ENCODE peak calls at places on chromosomes 4 and X, in seven cellular contexts. B, N, L, S, I, Z and E are unnamed samples.

GRCh38 chr4:122539861-122540465 is 80.9 kb downstream of the IL21 start:
- DNase-seq in B (no peak), N (no peak), L (no peak), S (no peak), I (no peak), Z (no peak), E (no peak)

GRCh38 chr4:10184051-10184450 is 67.5 kb upstream of the WDR1 start:
- DNase-seq in B (no peak), N (no peak), L (no peak), S (no peak), I (no peak), Z (no peak), E (no peak)

GRCh38 chr4:110644008-110644407 is 21.1 kb upstream of the PITX2 start:
- DNase-seq in B (no peak), N (no peak), L (no peak), S (no peak), I (no peak), Z (no peak), E (no peak)

GRCh38 chr4:19026281-19026680 is 1004.7 kb upstream of the LCORL start:
- DNase-seq in B (no peak), N (no peak), L (no peak), S (no peak), I (no peak), Z (no peak), E (no peak)

GRCh38 chr4:89024051-89024675 is 32.8 kb downstream of the FAM13A start:
- DNase-seq in B (peak; percentile 38), N (peak; percentile 65), L (no peak), S (peak; percentile 77), I (peak; percentile 78), Z (peak; percentile 88), E (peak; percentile 61)

GRCh38 chr4:10008208-10009005 is 12.9 kb downstream of the SLC2A9 start:
- DNase-seq in B (no peak), N (no peak), L (no peak), S (no peak), I (no peak), Z (no peak), E (no peak)

GRCh38 chrX:150234126-150234525 is 129.0 kb upstream of the MAMLD1 start:
- DNase-seq in B (no peak), N (no peak), L (no peak), S (no peak), I (no peak), Z (no peak), E (no peak)

GRCh38 chr4:168388890-168389289 is 70.3 kb upstream of the DDX60 start:
- DNase-seq in B (no peak), N (no peak), L (no peak), S (no peak), I (no peak), Z (no peak), E (no peak)

GRCh38 chr4:140326395-140326993 is 47.0 kb upstream of the SCOC start:
- DNase-seq in B (no peak), N (peak; percentile 33), L (no peak), S (peak; percentile 41), I (peak; percentile 66), Z (peak; percentile 54), E (peak; percentile 14)

GRCh38 chr4:5893013-5893580 is at the start of gene CRMP1:
- DNase-seq in B (no peak), N (no peak), L (no peak), S (no peak), I (peak; percentile 72), Z (no peak), E (no peak)

GRCh38 chrX:120549483-120550452 is 11.0 kb downstream of the CUL4B start:
- DNase-seq in B (no peak), N (peak; percentile 83), L (no peak), S (no peak), I (no peak), Z (no peak), E (peak; percentile 29)

GRCh38 chr4:42401171-42401570 is 3.9 kb downstream of the SHISA3 start:
- DNase-seq in B (no peak), N (no peak), L (no peak), S (no peak), I (no peak), Z (peak; percentile 16), E (no peak)

GRCh38 chr4:81960968-81961367 is 412.8 kb downstream of the HNRNPD start:
- DNase-seq in B (no peak), N (no peak), L (no peak), S (no peak), I (no peak), Z (no peak), E (no peak)

GRCh38 chr4:10022346-10023049 is 1.2 kb upstream of the SLC2A9 start:
- DNase-seq in B (no peak), N (no peak), L (no peak), S (no peak), I (no peak), Z (no peak), E (no peak)

GRCh38 chrX:16484338-16484737 is 165.6 kb upstream of the S100G start:
- DNase-seq in B (peak; percentile 4), N (peak; percentile 56), L (no peak), S (no peak), I (no peak), Z (peak; percentile 2), E (peak; percentile 40)

GRCh38 chr4:39486221-39486804 is 27.5 kb downstream of the LIAS start:
- DNase-seq in B (no peak), N (no peak), L (no peak), S (no peak), I (no peak), Z (no peak), E (no peak)

GRCh38 chrX:13933352-13933751 is 96.3 kb downstream of the GEMIN8 start:
- DNase-seq in B (no peak), N (no peak), L (no peak), S (no peak), I (no peak), Z (no peak), E (no peak)

GRCh38 chr4:111678466-111678865 is 466.8 kb upstream of the FAM241A start:
- DNase-seq in B (no peak), N (no peak), L (no peak), S (no peak), I (no peak), Z (no peak), E (no peak)

GRCh38 chrX:41559662-41560061 is 112.5 kb downstream of the NYX start:
- DNase-seq in B (no peak), N (no peak), L (no peak), S (no peak), I (no peak), Z (peak; percentile 11), E (no peak)

GRCh38 chrX:94635003-94635402 is 961.0 kb downstream of the FAM133A start:
- DNase-seq in B (no peak), N (no peak), L (no peak), S (no peak), I (no peak), Z (no peak), E (no peak)

GRCh38 chrX:94633237-94633636 is 959.2 kb downstream of the FAM133A start:
- DNase-seq in B (no peak), N (no peak), L (no peak), S (no peak), I (no peak), Z (no peak), E (no peak)
- TF ChIP-seq CTCF in B (no peak), N (no peak), L (no peak), S (no peak), I (no peak), Z (no peak), E (no peak)

DNA sequence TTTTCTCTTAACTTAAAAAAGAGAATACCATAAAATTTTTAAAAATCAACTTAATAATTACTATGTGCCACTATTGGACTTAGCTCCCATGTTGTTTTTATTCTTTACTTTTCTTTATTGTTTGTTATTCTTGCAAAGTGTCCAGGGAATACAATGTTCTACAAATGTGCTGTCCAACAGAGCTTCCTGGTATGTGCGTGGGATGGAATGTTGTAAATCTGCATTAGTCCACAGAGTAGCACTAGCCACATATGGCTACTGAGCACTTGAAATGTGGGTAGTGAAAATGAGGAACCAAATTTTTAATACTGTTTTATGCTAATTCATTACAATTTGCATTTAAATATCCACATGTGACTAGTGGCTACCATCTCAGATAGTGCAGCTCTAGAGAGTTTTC is 14.3 kb upstream of the CORIN start:
- DNase-seq in B (no peak), N (no peak), L (no peak), S (no peak), I (no peak), Z (no peak), E (no peak)
- TF ChIP-seq CTCF in B (no peak), N (no peak), L (no peak), S (no peak), I (no peak), Z (no peak), E (no peak)

GRCh38 chr4:77052352-77052751 is 23.4 kb downstream of the CCNI start:
- DNase-seq in B (peak; percentile 53), N (peak; percentile 48), L (no peak), S (peak; percentile 79), I (peak; percentile 64), Z (peak; percentile 80), E (peak; percentile 71)
- TF ChIP-seq CTCF in B (peak; percentile 45), N (peak; percentile 76), L (no peak), S (peak; percentile 37), I (peak; percentile 60), Z (peak; percentile 47), E (peak; percentile 43)

GRCh38 chr4:83855044-83855443 is 319.1 kb downstream of the GPAT3 start:
- DNase-seq in B (no peak), N (peak; percentile 83), L (no peak), S (no peak), I (no peak), Z (no peak), E (peak; percentile 23)
- TF ChIP-seq CTCF in B (no peak), N (no peak), L (no peak), S (no peak), I (no peak), Z (no peak), E (no peak)

DNA sequence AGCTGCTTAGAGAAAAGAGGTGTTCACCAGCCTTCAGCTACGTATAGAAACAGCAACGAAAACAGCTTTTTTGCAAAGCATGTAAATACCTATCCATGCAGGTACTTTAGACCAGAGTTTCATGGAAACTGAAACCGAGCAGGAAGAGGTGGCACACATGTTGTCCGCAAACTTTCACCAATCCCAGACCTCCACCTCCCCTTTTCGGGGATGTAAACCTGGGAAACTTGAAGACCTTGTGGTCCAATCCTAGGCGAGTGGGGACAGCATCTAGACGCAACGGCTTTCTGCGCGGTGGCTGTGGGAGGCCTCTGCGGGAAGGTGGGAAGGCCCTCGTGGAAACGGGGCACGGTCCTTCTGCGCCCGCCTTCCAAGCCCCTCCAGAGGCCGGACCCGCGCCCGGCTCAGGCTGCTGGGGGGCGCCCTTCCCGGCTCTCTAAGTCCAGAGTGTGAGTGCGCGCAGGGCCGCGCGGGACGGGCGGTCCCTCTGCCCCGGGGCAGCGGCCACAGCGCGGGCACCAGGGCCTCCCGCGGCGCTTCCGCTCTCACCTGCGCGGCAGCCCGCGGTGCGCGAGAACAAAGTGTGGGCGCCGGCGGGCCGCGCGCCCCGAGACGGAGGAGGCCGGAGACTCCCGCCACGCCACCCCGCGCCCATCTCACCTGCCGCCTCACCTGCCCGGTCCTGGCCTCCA is 831 bp upstream of the SHROOM2 start:
- DNase-seq in B (no peak), N (no peak), L (peak; percentile 61), S (no peak), I (peak; percentile 39), Z (no peak), E (no peak)
- TF ChIP-seq CTCF in B (no peak), N (no peak), L (no peak), S (no peak), I (no peak), Z (no peak), E (no peak)

DNA sequence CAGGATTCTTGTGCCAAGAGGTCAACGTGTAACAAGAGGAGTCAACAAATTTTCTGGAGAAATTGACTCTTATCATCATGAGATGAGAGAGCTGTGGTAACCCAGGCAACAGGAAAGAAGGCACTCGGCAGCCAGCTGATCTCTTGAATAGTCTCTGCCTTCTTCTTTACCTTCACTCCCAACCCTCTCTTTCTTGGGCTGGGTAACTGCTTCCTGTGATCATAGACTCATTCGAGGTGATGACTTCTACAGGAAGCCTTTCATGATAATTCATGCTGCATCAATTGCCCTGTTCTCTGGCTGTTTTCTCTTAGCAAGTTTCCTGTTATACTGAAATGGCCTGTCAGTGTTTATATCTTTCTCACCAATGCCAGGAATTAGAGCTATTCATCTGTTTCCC is 70.8 kb upstream of the FSTL5 start:
- DNase-seq in B (no peak), N (no peak), L (no peak), S (no peak), I (no peak), Z (no peak), E (no peak)
- TF ChIP-seq CTCF in B (no peak), N (no peak), L (no peak), S (no peak), I (no peak), Z (no peak), E (no peak)